ENCODE peak calls at places on chromosomes 13 and 19, in six cellular contexts. One of them, this sample, is unnamed.

GRCh38 chr13:113453962-113454361 is 674 bp upstream of the ADPRHL1 start:
- DNase-seq in C1 segment of cervical spinal cord: no peak
- DNase-seq in neuronal stem cell: no peak
- DNase-seq in stimulated activated CD4-positive, alpha-beta T cell treated with anti-CD3 and anti-CD28 coated beads, Interleukin-2, amount 100 ng/mL, for 48 hours: no peak
- DNase-seq in CD8-positive, alpha-beta memory T cell: no peak
- DNase-seq in omental fat pad: no peak
- DNase-seq in this sample: no peak

GRCh38 chr19:6250024-6250605 is 29.7 kb downstream of the MLLT1 start:
- DNase-seq in C1 segment of cervical spinal cord: no peak
- DNase-seq in neuronal stem cell: no peak
- DNase-seq in stimulated activated CD4-positive, alpha-beta T cell treated with anti-CD3 and anti-CD28 coated beads, Interleukin-2, amount 100 ng/mL, for 48 hours: no peak
- DNase-seq in CD8-positive, alpha-beta memory T cell: no peak
- DNase-seq in omental fat pad: no peak
- DNase-seq in this sample: no peak

GRCh38 chr13:49218493-49219051 is 1.6 kb upstream of the MLNR start:
- DNase-seq in C1 segment of cervical spinal cord: no peak
- DNase-seq in neuronal stem cell: peak; percentile 43
- DNase-seq in stimulated activated CD4-positive, alpha-beta T cell treated with anti-CD3 and anti-CD28 coated beads, Interleukin-2, amount 100 ng/mL, for 48 hours: no peak
- DNase-seq in CD8-positive, alpha-beta memory T cell: no peak
- DNase-seq in omental fat pad: no peak
- DNase-seq in this sample: no peak

GRCh38 chr19:4575267-4575793 is 15.8 kb upstream of the SEMA6B start:
- DNase-seq in C1 segment of cervical spinal cord: no peak
- DNase-seq in neuronal stem cell: no peak
- DNase-seq in stimulated activated CD4-positive, alpha-beta T cell treated with anti-CD3 and anti-CD28 coated beads, Interleukin-2, amount 100 ng/mL, for 48 hours: no peak
- DNase-seq in CD8-positive, alpha-beta memory T cell: no peak
- DNase-seq in omental fat pad: peak; percentile 38
- DNase-seq in this sample: no peak

GRCh38 chr19:7007859-7008258 is 13.4 kb downstream of the MBD3L2B start:
- DNase-seq in C1 segment of cervical spinal cord: no peak
- DNase-seq in neuronal stem cell: no peak
- DNase-seq in stimulated activated CD4-positive, alpha-beta T cell treated with anti-CD3 and anti-CD28 coated beads, Interleukin-2, amount 100 ng/mL, for 48 hours: no peak
- DNase-seq in CD8-positive, alpha-beta memory T cell: no peak
- DNase-seq in omental fat pad: no peak
- DNase-seq in this sample: no peak

GRCh38 chr19:402786-403185 is 6.2 kb downstream of the C2CD4C start:
- DNase-seq in C1 segment of cervical spinal cord: no peak
- DNase-seq in neuronal stem cell: no peak
- DNase-seq in stimulated activated CD4-positive, alpha-beta T cell treated with anti-CD3 and anti-CD28 coated beads, Interleukin-2, amount 100 ng/mL, for 48 hours: no peak
- DNase-seq in CD8-positive, alpha-beta memory T cell: no peak
- DNase-seq in omental fat pad: no peak
- DNase-seq in this sample: no peak

GRCh38 chr13:74132152-74132767 is 1.9 kb downstream of the KLF12 start:
- DNase-seq in C1 segment of cervical spinal cord: no peak
- DNase-seq in neuronal stem cell: no peak
- DNase-seq in stimulated activated CD4-positive, alpha-beta T cell treated with anti-CD3 and anti-CD28 coated beads, Interleukin-2, amount 100 ng/mL, for 48 hours: no peak
- DNase-seq in CD8-positive, alpha-beta memory T cell: peak; percentile 26
- DNase-seq in omental fat pad: no peak
- DNase-seq in this sample: peak; percentile 20

GRCh38 chr13:77833331-77833863 is 85.2 kb downstream of the EDNRB start:
- DNase-seq in C1 segment of cervical spinal cord: no peak
- DNase-seq in neuronal stem cell: no peak
- DNase-seq in stimulated activated CD4-positive, alpha-beta T cell treated with anti-CD3 and anti-CD28 coated beads, Interleukin-2, amount 100 ng/mL, for 48 hours: no peak
- DNase-seq in CD8-positive, alpha-beta memory T cell: no peak
- DNase-seq in omental fat pad: no peak
- DNase-seq in this sample: no peak

GRCh38 chr19:2807379-2808128 is 12.1 kb upstream of the ZNF554 start:
- DNase-seq in C1 segment of cervical spinal cord: no peak
- DNase-seq in neuronal stem cell: no peak
- DNase-seq in stimulated activated CD4-positive, alpha-beta T cell treated with anti-CD3 and anti-CD28 coated beads, Interleukin-2, amount 100 ng/mL, for 48 hours: no peak
- DNase-seq in CD8-positive, alpha-beta memory T cell: no peak
- DNase-seq in omental fat pad: no peak
- DNase-seq in this sample: no peak

GRCh38 chr13:33717775-33718174 is 100.2 kb upstream of the RFC3 start:
- DNase-seq in C1 segment of cervical spinal cord: no peak
- DNase-seq in neuronal stem cell: no peak
- DNase-seq in stimulated activated CD4-positive, alpha-beta T cell treated with anti-CD3 and anti-CD28 coated beads, Interleukin-2, amount 100 ng/mL, for 48 hours: no peak
- DNase-seq in CD8-positive, alpha-beta memory T cell: no peak
- DNase-seq in omental fat pad: no peak
- DNase-seq in this sample: no peak